ENCODE peak calls at places on chromosomes 5 and 9, in eight cellular contexts. One of them, this sample, is unnamed.

GRCh38 chr9:2439957-2440356 is 181.6 kb upstream of the VLDLR start:
- DNase-seq in PC-3: no peak
- DNase-seq in HFFc6: no peak
- DNase-seq in adrenal gland: no peak
- DNase-seq in CD4-positive, alpha-beta T cell: no peak
- DNase-seq in kidney epithelial cell: no peak
- DNase-seq in A549: no peak
- DNase-seq in right atrium auricular region: no peak
- DNase-seq in this sample: no peak

GRCh38 chr9:65426231-65426630 is 141.2 kb upstream of the FOXD4L5 start:
- DNase-seq in PC-3: no peak
- DNase-seq in HFFc6: no peak
- DNase-seq in adrenal gland: no peak
- DNase-seq in CD4-positive, alpha-beta T cell: no peak
- DNase-seq in kidney epithelial cell: no peak
- DNase-seq in A549: no peak
- DNase-seq in right atrium auricular region: no peak
- DNase-seq in this sample: no peak

GRCh38 chr5:176590035-176590729 is 19.8 kb downstream of the GPRIN1 start:
- DNase-seq in PC-3: no peak
- DNase-seq in HFFc6: no peak
- DNase-seq in adrenal gland: no peak
- DNase-seq in CD4-positive, alpha-beta T cell: no peak
- DNase-seq in kidney epithelial cell: no peak
- DNase-seq in A549: no peak
- DNase-seq in right atrium auricular region: no peak
- DNase-seq in this sample: no peak

GRCh38 chr5:80406980-80407734 is 707 bp upstream of the ZFYVE16 start:
- DNase-seq in PC-3: no peak
- DNase-seq in HFFc6: peak
- DNase-seq in adrenal gland: peak
- DNase-seq in CD4-positive, alpha-beta T cell: peak
- DNase-seq in kidney epithelial cell: no peak
- DNase-seq in A549: no peak
- DNase-seq in right atrium auricular region: no peak
- DNase-seq in this sample: no peak

GRCh38 chr5:101346906-101347305 is 443.8 kb upstream of the ST8SIA4 start:
- DNase-seq in PC-3: no peak
- DNase-seq in HFFc6: no peak
- DNase-seq in adrenal gland: no peak
- DNase-seq in CD4-positive, alpha-beta T cell: no peak
- DNase-seq in kidney epithelial cell: no peak
- DNase-seq in A549: no peak
- DNase-seq in right atrium auricular region: no peak
- DNase-seq in this sample: no peak

GRCh38 chr9:123724211-123724831 is 205.6 kb downstream of the DENND1A start:
- DNase-seq in PC-3: no peak
- DNase-seq in HFFc6: peak
- DNase-seq in adrenal gland: peak
- DNase-seq in CD4-positive, alpha-beta T cell: no peak
- DNase-seq in kidney epithelial cell: no peak
- DNase-seq in A549: no peak
- DNase-seq in right atrium auricular region: no peak
- DNase-seq in this sample: no peak

GRCh38 chr9:21015122-21015815 is 16.2 kb downstream of the HACD4 start:
- DNase-seq in PC-3: no peak
- DNase-seq in HFFc6: no peak
- DNase-seq in adrenal gland: no peak
- DNase-seq in CD4-positive, alpha-beta T cell: no peak
- DNase-seq in kidney epithelial cell: no peak
- DNase-seq in A549: no peak
- DNase-seq in right atrium auricular region: no peak
- DNase-seq in this sample: no peak

GRCh38 chr5:169980418-169981053 is at the start of gene INSYN2B:
- DNase-seq in PC-3: peak
- DNase-seq in HFFc6: peak
- DNase-seq in adrenal gland: peak
- DNase-seq in CD4-positive, alpha-beta T cell: no peak
- DNase-seq in kidney epithelial cell: peak
- DNase-seq in A549: peak
- DNase-seq in right atrium auricular region: peak
- DNase-seq in this sample: no peak

GRCh38 chr9:73684601-73685000 is 532.9 kb downstream of the ANXA1 start:
- DNase-seq in PC-3: peak
- DNase-seq in HFFc6: no peak
- DNase-seq in adrenal gland: no peak
- DNase-seq in CD4-positive, alpha-beta T cell: no peak
- DNase-seq in kidney epithelial cell: no peak
- DNase-seq in A549: no peak
- DNase-seq in right atrium auricular region: no peak
- DNase-seq in this sample: no peak

GRCh38 chr9:97412628-97413382 is 909 bp downstream of the TDRD7 start:
- DNase-seq in PC-3: peak
- DNase-seq in HFFc6: no peak
- DNase-seq in adrenal gland: no peak
- DNase-seq in CD4-positive, alpha-beta T cell: no peak
- DNase-seq in kidney epithelial cell: no peak
- DNase-seq in A549: peak
- DNase-seq in right atrium auricular region: no peak
- DNase-seq in this sample: no peak

GRCh38 chr5:172868924-172869565 is 35.0 kb downstream of the ERGIC1 start:
- DNase-seq in PC-3: peak
- DNase-seq in HFFc6: peak
- DNase-seq in adrenal gland: peak
- DNase-seq in CD4-positive, alpha-beta T cell: no peak
- DNase-seq in kidney epithelial cell: peak
- DNase-seq in A549: peak
- DNase-seq in right atrium auricular region: peak
- DNase-seq in this sample: no peak

GRCh38 chr5:157665467-157666085 is 5.8 kb upstream of the C5orf52 start:
- DNase-seq in PC-3: peak
- DNase-seq in HFFc6: peak
- DNase-seq in adrenal gland: no peak
- DNase-seq in CD4-positive, alpha-beta T cell: no peak
- DNase-seq in kidney epithelial cell: peak
- DNase-seq in A549: peak
- DNase-seq in right atrium auricular region: no peak
- DNase-seq in this sample: no peak

GRCh38 chr5:139755892-139756671 is 39.5 kb upstream of the PSD2 start:
- DNase-seq in PC-3: no peak
- DNase-seq in HFFc6: no peak
- DNase-seq in adrenal gland: no peak
- DNase-seq in CD4-positive, alpha-beta T cell: no peak
- DNase-seq in kidney epithelial cell: no peak
- DNase-seq in A549: no peak
- DNase-seq in right atrium auricular region: no peak
- DNase-seq in this sample: no peak

GRCh38 chr5:154753792-154754191 is 1.4 kb upstream of the LARP1 start:
- DNase-seq in PC-3: no peak
- DNase-seq in HFFc6: peak
- DNase-seq in adrenal gland: peak
- DNase-seq in CD4-positive, alpha-beta T cell: no peak
- DNase-seq in kidney epithelial cell: no peak
- DNase-seq in A549: no peak
- DNase-seq in right atrium auricular region: peak
- DNase-seq in this sample: peak

GRCh38 chr9:104906441-104907277 is 21.3 kb downstream of the ABCA1 start:
- DNase-seq in PC-3: peak
- DNase-seq in HFFc6: peak
- DNase-seq in adrenal gland: peak
- DNase-seq in CD4-positive, alpha-beta T cell: no peak
- DNase-seq in kidney epithelial cell: no peak
- DNase-seq in A549: no peak
- DNase-seq in right atrium auricular region: peak
- DNase-seq in this sample: no peak

GRCh38 chr5:138527170-138527569 is 15.9 kb downstream of the ETF1 start:
- DNase-seq in PC-3: no peak
- DNase-seq in HFFc6: no peak
- DNase-seq in adrenal gland: no peak
- DNase-seq in CD4-positive, alpha-beta T cell: no peak
- DNase-seq in kidney epithelial cell: no peak
- DNase-seq in A549: no peak
- DNase-seq in right atrium auricular region: no peak
- DNase-seq in this sample: no peak
- TF ChIP-seq CTCF in PC-3: no peak
- TF ChIP-seq CTCF in HFFc6: no peak
- TF ChIP-seq CTCF in adrenal gland: peak
- TF ChIP-seq CTCF in CD4-positive, alpha-beta T cell: no peak
- TF ChIP-seq CTCF in kidney epithelial cell: no peak
- TF ChIP-seq CTCF in A549: no peak
- TF ChIP-seq CTCF in right atrium auricular region: no peak
- TF ChIP-seq CTCF in this sample: no peak

DNA sequence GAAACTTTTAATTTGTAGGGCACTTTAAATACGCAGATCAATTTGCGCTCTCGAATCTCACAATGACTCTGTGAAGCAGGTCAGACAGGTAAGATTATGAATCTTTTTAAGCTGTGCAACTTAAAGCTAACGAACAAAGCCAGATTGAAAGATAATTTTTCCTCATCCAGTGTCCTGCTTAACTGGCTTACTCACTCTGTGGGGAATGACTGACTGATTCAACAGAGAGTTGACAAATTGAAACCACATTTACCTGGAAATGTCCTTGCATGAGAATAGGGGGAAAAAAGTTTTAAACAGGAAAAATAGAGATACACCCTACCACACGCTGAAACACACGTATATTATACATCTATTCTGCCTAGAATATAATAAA is 187.9 kb downstream of the MAN2A1 start:
- DNase-seq in PC-3: peak
- DNase-seq in HFFc6: peak
- DNase-seq in adrenal gland: no peak
- DNase-seq in CD4-positive, alpha-beta T cell: no peak
- DNase-seq in kidney epithelial cell: no peak
- DNase-seq in A549: no peak
- DNase-seq in right atrium auricular region: no peak
- DNase-seq in this sample: no peak
- TF ChIP-seq CTCF in PC-3: no peak
- TF ChIP-seq CTCF in HFFc6: no peak
- TF ChIP-seq CTCF in adrenal gland: no peak
- TF ChIP-seq CTCF in CD4-positive, alpha-beta T cell: no peak
- TF ChIP-seq CTCF in kidney epithelial cell: no peak
- TF ChIP-seq CTCF in A549: no peak
- TF ChIP-seq CTCF in right atrium auricular region: no peak
- TF ChIP-seq CTCF in this sample: no peak

GRCh38 chr9:36169166-36169565 is at the start of gene CCIN:
- DNase-seq in PC-3: no peak
- DNase-seq in HFFc6: no peak
- DNase-seq in adrenal gland: no peak
- DNase-seq in CD4-positive, alpha-beta T cell: no peak
- DNase-seq in kidney epithelial cell: no peak
- DNase-seq in A549: no peak
- DNase-seq in right atrium auricular region: no peak
- DNase-seq in this sample: no peak

GRCh38 chr9:36170531-36170930 is 1.3 kb downstream of the CCIN start:
- DNase-seq in PC-3: no peak
- DNase-seq in HFFc6: no peak
- DNase-seq in adrenal gland: no peak
- DNase-seq in CD4-positive, alpha-beta T cell: no peak
- DNase-seq in kidney epithelial cell: no peak
- DNase-seq in A549: no peak
- DNase-seq in right atrium auricular region: no peak
- DNase-seq in this sample: no peak

GRCh38 chr9:36165766-36166149 is 3.4 kb upstream of the CCIN start:
- DNase-seq in PC-3: peak
- DNase-seq in HFFc6: peak
- DNase-seq in adrenal gland: no peak
- DNase-seq in CD4-positive, alpha-beta T cell: no peak
- DNase-seq in kidney epithelial cell: no peak
- DNase-seq in A549: no peak
- DNase-seq in right atrium auricular region: no peak
- DNase-seq in this sample: no peak

GRCh38 chr9:36166150-36166927 is 2.8 kb upstream of the CCIN start:
- DNase-seq in PC-3: peak
- DNase-seq in HFFc6: peak
- DNase-seq in adrenal gland: peak
- DNase-seq in CD4-positive, alpha-beta T cell: peak
- DNase-seq in kidney epithelial cell: no peak
- DNase-seq in A549: peak
- DNase-seq in right atrium auricular region: peak
- DNase-seq in this sample: no peak

GRCh38 chr9:36169708-36170107 is 520 bp downstream of the CCIN start:
- DNase-seq in PC-3: no peak
- DNase-seq in HFFc6: no peak
- DNase-seq in adrenal gland: no peak
- DNase-seq in CD4-positive, alpha-beta T cell: no peak
- DNase-seq in kidney epithelial cell: no peak
- DNase-seq in A549: no peak
- DNase-seq in right atrium auricular region: no peak
- DNase-seq in this sample: no peak
- TF ChIP-seq CTCF in PC-3: no peak
- TF ChIP-seq CTCF in HFFc6: no peak
- TF ChIP-seq CTCF in adrenal gland: no peak
- TF ChIP-seq CTCF in CD4-positive, alpha-beta T cell: no peak
- TF ChIP-seq CTCF in kidney epithelial cell: no peak
- TF ChIP-seq CTCF in A549: no peak
- TF ChIP-seq CTCF in right atrium auricular region: no peak
- TF ChIP-seq CTCF in this sample: no peak

GRCh38 chr5:143980506-143980905 is 168.5 kb downstream of the HMHB1 start:
- DNase-seq in PC-3: no peak
- DNase-seq in HFFc6: no peak
- DNase-seq in adrenal gland: no peak
- DNase-seq in CD4-positive, alpha-beta T cell: no peak
- DNase-seq in kidney epithelial cell: no peak
- DNase-seq in A549: no peak
- DNase-seq in right atrium auricular region: no peak
- DNase-seq in this sample: no peak

GRCh38 chr5:143976055-143976454 is 164.1 kb downstream of the HMHB1 start:
- DNase-seq in PC-3: peak
- DNase-seq in HFFc6: peak
- DNase-seq in adrenal gland: no peak
- DNase-seq in CD4-positive, alpha-beta T cell: no peak
- DNase-seq in kidney epithelial cell: no peak
- DNase-seq in A549: no peak
- DNase-seq in right atrium auricular region: no peak
- DNase-seq in this sample: no peak

GRCh38 chr5:143977891-143978448 is 166.0 kb downstream of the HMHB1 start:
- DNase-seq in PC-3: peak
- DNase-seq in HFFc6: no peak
- DNase-seq in adrenal gland: no peak
- DNase-seq in CD4-positive, alpha-beta T cell: no peak
- DNase-seq in kidney epithelial cell: peak
- DNase-seq in A549: no peak
- DNase-seq in right atrium auricular region: no peak
- DNase-seq in this sample: no peak

DNA sequence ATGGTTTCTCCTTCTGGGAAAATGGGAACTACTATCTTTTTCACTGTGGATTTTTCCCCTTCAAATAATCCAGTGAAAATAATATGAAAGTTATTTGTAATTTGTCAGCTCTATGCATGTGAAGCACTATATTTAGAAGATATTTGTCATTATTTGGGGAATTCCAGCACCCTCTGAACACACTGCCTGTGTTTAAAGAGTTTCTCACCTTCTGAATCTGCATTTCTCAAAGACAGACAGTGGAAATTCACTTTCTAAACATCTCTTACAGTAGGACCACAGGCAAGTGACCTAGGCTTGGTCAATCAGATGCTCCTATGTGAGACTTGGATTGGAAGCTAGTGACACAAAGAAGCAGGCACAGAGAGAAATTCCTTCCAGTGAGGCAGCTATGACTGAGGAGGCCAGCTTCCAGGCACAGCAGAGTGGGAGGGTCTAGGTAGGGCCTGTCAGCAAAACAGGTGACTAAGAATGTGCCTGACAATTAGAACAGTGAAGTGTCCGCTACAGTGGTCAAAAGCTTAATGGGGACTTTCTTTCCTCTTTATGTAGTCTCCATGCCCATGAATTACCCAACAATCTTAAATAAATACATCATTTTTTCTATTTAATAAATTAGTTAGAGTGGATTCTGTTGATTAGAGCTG is 167.2 kb downstream of the HMHB1 start:
- DNase-seq in PC-3: peak
- DNase-seq in HFFc6: no peak
- DNase-seq in adrenal gland: no peak
- DNase-seq in CD4-positive, alpha-beta T cell: no peak
- DNase-seq in kidney epithelial cell: no peak
- DNase-seq in A549: no peak
- DNase-seq in right atrium auricular region: no peak
- DNase-seq in this sample: no peak
- TF ChIP-seq CTCF in PC-3: no peak
- TF ChIP-seq CTCF in HFFc6: no peak
- TF ChIP-seq CTCF in adrenal gland: no peak
- TF ChIP-seq CTCF in CD4-positive, alpha-beta T cell: no peak
- TF ChIP-seq CTCF in kidney epithelial cell: no peak
- TF ChIP-seq CTCF in A549: no peak
- TF ChIP-seq CTCF in right atrium auricular region: no peak
- TF ChIP-seq CTCF in this sample: no peak

This sample was measured in esophagus squamous epithelium.